ENCODE peak calls at places on chromosomes 11 and 22, in seven cellular contexts. I, T, K, O, P, N and V are unnamed samples.

GRCh38 chr11:74141274-74141695 is 29.5 kb downstream of the C2CD3 start:
- DNase-seq in I (no peak), T (peak), K (peak), O (peak), P (no peak), N (no peak), V (no peak)

GRCh38 chr22:50247748-50248147 is 2.9 kb upstream of the TUBGCP6 start:
- DNase-seq in I (no peak), T (no peak), K (peak), O (peak), P (peak), N (peak), V (peak)

GRCh38 chr11:117822522-117823033 is 2.0 kb downstream of the FXYD2 start:
- DNase-seq in I (no peak), T (no peak), K (no peak), O (no peak), P (no peak), N (no peak), V (no peak)

GRCh38 chr11:109926941-109927340 is 166.3 kb upstream of the ZC3H12C start:
- DNase-seq in I (no peak), T (no peak), K (no peak), O (no peak), P (no peak), N (no peak), V (no peak)

GRCh38 chr22:48901324-48901723 is 926.3 kb downstream of the BRD1 start:
- DNase-seq in I (no peak), T (no peak), K (no peak), O (no peak), P (no peak), N (no peak), V (peak)

GRCh38 chr22:49203863-49204598 is 623.6 kb downstream of the BRD1 start:
- DNase-seq in I (no peak), T (no peak), K (no peak), O (no peak), P (no peak), N (no peak), V (no peak)

GRCh38 chr11:90614318-90614717 is 391.5 kb upstream of the CHORDC1 start:
- DNase-seq in I (no peak), T (no peak), K (no peak), O (no peak), P (no peak), N (no peak), V (no peak)

GRCh38 chr11:128548655-128549255 is 38.6 kb downstream of the ETS1 start:
- DNase-seq in I (no peak), T (no peak), K (no peak), O (peak), P (peak), N (peak), V (peak)

GRCh38 chr11:9922806-9923205 is 258.9 kb downstream of the SWAP70 start:
- DNase-seq in I (no peak), T (no peak), K (no peak), O (no peak), P (peak), N (no peak), V (no peak)

GRCh38 chr11:6599449-6599848 is 4.0 kb downstream of the RRP8 start:
- DNase-seq in I (no peak), T (no peak), K (no peak), O (no peak), P (no peak), N (no peak), V (no peak)

GRCh38 chr22:37749831-37750595 is 53.2 kb downstream of the TRIOBP start:
- DNase-seq in I (no peak), T (no peak), K (peak), O (no peak), P (peak), N (no peak), V (no peak)

GRCh38 chr11:27705873-27706820 is 5.9 kb upstream of the BDNF start:
- DNase-seq in I (no peak), T (peak), K (peak), O (no peak), P (peak), N (no peak), V (peak)

GRCh38 chr11:112961751-112962747 is 829 bp downstream of the NCAM1 start:
- DNase-seq in I (peak), T (no peak), K (no peak), O (peak), P (no peak), N (peak), V (peak)

GRCh38 chr11:3353066-3353465 is 25.9 kb downstream of the ZNF195 start:
- DNase-seq in I (no peak), T (no peak), K (no peak), O (no peak), P (no peak), N (no peak), V (no peak)

GRCh38 chr11:119506436-119506835 is 83.5 kb upstream of the THY1 start:
- DNase-seq in I (no peak), T (no peak), K (no peak), O (no peak), P (no peak), N (peak), V (no peak)

GRCh38 chr11:64757549-64758329 is 2.0 kb downstream of the PYGM start:
- DNase-seq in I (no peak), T (no peak), K (no peak), O (no peak), P (no peak), N (no peak), V (no peak)

GRCh38 chr11:70711911-70712185 is 313.5 kb downstream of the CTTN start:
- DNase-seq in I (no peak), T (no peak), K (no peak), O (no peak), P (no peak), N (no peak), V (no peak)

GRCh38 chr11:8099291-8099899 is 18.4 kb downstream of the TUB start:
- DNase-seq in I (peak), T (peak), K (peak), O (peak), P (peak), N (peak), V (peak)

GRCh38 chr11:126965331-126965730 is 35.2 kb downstream of the KIRREL3 start:
- DNase-seq in I (no peak), T (no peak), K (no peak), O (no peak), P (no peak), N (no peak), V (no peak)

GRCh38 chr22:50728523-50728931 is 9.5 kb upstream of the ACR start:
- DNase-seq in I (no peak), T (no peak), K (no peak), O (no peak), P (no peak), N (no peak), V (no peak)

DNA sequence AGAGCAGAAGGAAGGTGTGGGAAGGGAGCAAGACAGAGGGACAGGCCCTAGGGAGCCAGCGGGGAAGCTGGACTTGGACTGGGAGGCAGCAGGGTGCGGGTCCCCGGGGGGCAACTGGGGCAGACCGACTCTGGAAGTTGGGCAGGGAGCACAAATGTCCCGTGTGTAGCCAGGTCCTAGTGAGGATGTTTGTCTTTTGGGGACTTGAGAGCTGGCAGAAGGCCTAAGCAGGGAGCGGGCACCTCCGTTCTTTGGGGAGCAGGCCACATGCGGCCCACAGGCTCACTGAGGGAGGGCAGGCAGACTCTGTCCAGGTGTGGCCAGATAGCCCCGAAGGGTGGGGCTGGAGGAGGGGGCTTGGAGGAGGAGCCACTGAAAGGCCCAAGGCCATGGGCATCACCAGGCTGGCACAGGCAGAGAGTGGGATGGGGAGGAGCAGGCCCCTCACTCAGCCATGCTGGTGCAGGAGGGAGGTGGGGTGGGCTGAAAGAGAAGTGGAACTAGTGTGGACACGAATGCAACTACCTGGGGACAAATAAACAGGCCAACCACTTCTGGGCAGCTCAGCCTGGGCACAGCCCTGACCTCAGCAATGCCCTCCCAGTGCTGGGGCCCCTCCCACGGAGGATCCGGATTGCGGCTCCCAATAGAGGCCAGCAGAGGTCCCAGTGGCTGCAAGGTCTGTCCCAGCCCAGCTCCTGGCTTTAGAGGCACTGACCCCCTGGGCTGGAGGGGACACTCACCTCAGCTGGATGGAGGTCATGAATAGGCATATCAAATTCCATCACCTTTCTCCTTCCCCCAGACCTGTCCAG is 1.3 kb upstream of the SCARF2 start:
- DNase-seq in I (no peak), T (no peak), K (no peak), O (no peak), P (no peak), N (peak), V (no peak)
- TF ChIP-seq CTCF in I (no peak), T (no peak), K (no peak), O (no peak), P (no peak), N (peak), V (no peak)

GRCh38 chr22:47628477-47629272 is 866.2 kb downstream of the TBC1D22A start:
- DNase-seq in I (no peak), T (no peak), K (no peak), O (no peak), P (no peak), N (no peak), V (no peak)

GRCh38 chr22:47630741-47631534 is 868.5 kb downstream of the TBC1D22A start:
- DNase-seq in I (no peak), T (no peak), K (no peak), O (no peak), P (no peak), N (no peak), V (no peak)

GRCh38 chr22:47627561-47628253 is 865.3 kb downstream of the TBC1D22A start:
- DNase-seq in I (no peak), T (no peak), K (no peak), O (no peak), P (no peak), N (no peak), V (no peak)

GRCh38 chr22:47629791-47630655 is 867.6 kb downstream of the TBC1D22A start:
- DNase-seq in I (no peak), T (no peak), K (no peak), O (no peak), P (no peak), N (no peak), V (no peak)

DNA sequence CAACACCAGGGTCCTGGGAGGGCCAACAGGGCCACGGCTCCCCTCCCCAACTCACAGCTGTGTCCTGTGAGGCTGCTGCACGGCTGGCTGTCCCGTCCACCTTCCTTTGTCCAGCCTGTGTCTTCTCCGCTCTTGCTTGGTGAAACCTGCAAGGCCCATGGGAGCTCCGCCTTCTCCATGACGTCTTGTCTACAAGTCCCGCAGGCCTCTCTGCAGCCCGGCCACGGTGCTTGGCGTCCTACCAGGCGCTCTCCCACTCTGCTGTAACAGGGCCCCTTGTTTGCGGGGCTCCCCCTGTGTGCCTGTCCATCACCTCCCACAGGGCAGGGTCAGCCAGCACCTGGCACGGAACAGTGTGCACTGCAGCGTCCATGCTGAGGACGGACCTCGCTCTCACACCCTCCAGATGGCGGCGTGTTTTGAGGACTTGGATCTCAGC is 866.8 kb downstream of the TBC1D22A start:
- DNase-seq in I (no peak), T (no peak), K (no peak), O (no peak), P (no peak), N (no peak), V (no peak)
- TF ChIP-seq CTCF in I (no peak), T (no peak), K (no peak), O (no peak), P (no peak), N (no peak), V (no peak)

GRCh38 chr11:31640611-31641010 is 131.0 kb downstream of the ELP4 start:
- DNase-seq in I (no peak), T (no peak), K (no peak), O (no peak), P (no peak), N (no peak), V (no peak)
- TF ChIP-seq CTCF in I (no peak), T (no peak), K (no peak), O (no peak), P (no peak), N (no peak), V (no peak)

DNA sequence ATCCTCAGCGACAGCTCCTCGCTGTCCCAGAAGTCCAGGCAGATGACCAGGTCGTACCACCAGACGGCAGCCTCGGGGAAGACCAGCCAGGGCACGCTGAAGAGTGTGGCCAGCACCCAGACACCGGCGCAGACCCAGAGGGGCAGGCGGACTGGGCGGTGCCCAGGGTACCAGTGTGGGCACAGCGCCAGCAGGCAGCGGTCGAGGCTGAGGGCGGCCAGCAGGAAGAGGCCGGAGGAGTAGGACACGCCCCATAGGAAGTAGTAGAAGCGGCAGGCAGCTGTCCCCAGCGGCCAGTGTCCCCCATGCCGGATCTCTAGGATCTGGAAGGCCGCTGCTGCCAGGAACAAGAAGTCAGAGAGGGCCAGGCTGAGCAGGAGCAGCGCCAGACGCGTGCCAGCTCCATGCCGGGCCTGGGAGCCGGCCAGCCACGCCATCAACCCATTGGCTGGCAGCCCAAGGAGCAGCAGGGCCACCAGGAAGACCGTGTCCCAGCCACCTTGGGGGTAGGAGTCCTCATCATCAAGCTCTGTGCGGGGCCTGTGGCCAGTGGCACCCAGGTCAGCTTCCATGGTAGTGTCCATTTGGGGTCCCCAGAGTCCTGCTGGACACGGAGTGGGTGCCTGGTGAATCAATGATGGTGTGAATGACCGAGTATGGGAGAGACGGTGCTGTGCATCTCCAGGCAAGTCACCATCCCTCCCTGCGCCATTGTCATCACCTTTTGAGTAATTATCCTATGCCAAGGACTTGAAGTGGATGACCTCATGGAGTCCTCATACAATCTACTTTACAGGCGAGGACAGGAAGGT is at the start of gene GPR152:
- DNase-seq in I (no peak), T (peak), K (no peak), O (no peak), P (no peak), N (no peak), V (no peak)
- TF ChIP-seq CTCF in I (no peak), T (no peak), K (no peak), O (no peak), P (no peak), N (no peak), V (no peak)

DNA sequence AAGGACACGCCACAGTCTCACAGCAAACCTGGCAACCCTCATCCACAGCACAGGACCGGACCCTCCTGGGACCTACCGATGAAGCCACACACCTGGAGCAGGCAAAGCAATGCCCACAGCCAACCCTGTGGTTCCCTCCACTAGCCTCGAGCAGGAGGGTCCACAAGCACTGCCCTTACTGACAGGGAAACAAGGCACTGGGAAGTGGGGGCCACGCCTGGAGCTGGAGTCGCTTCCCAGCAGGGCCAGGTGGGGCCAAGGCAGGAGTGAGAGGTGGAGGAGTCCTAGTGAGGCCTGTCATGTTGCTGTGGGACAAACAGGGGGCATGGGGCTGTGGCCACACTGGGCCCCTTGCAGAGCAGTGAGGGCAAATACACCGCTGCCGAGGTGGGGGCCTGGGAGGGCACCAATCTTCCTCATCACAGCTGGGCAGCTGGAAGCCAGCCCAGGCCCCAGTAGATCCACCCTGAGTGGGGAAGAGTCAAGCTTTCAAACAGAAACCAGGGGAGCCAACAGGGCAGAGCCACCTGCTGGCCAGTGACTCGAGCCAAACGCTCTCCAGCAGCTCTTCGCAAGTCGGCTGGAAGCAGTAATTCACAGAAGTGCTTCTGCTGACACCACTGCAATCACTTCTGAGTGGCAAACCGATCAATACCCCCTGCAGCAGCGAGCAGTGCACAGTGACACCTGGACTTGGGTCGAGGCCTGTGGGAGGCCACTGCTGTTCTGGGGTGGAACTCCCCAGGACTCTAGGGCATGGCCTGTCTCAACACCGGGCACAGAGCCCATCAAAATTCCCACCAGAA is 13.7 kb downstream of the SULT4A1 start:
- DNase-seq in I (no peak), T (no peak), K (peak), O (no peak), P (peak), N (peak), V (no peak)
- TF ChIP-seq CTCF in I (no peak), T (peak), K (peak), O (no peak), P (peak), N (peak), V (no peak)

DNA sequence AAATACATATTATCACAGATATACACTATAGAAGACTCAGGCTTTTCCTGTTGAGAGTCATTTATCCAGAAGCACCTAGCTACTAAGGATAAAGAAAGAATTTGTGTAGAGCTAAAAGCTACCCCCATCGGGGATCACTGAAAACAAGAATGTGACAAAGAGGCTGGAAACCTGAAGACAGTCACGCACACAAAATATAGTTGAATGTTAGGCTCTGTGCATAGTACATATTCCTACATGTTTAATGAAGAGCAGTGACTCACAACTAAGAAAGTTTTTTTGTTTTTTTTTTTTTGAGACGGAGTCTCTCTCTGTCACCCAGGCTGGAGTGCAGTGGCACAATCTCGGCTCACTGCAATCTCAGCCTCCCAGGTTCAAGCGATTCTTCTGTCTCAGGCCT is 8.4 kb downstream of the OR10V1 start:
- DNase-seq in I (no peak), T (no peak), K (no peak), O (no peak), P (no peak), N (no peak), V (no peak)
- TF ChIP-seq CTCF in I (no peak), T (no peak), K (no peak), O (no peak), P (no peak), N (no peak), V (no peak)

GRCh38 chr11:67664213-67664585 is 10.2 kb downstream of the ALDH3B2 start:
- DNase-seq in I (no peak), T (no peak), K (no peak), O (no peak), P (no peak), N (no peak), V (no peak)

GRCh38 chr11:67664696-67665536 is 9.5 kb downstream of the ALDH3B2 start:
- DNase-seq in I (no peak), T (no peak), K (no peak), O (no peak), P (no peak), N (no peak), V (peak)

GRCh38 chr11:67666303-67666645 is 8.1 kb downstream of the ALDH3B2 start:
- DNase-seq in I (no peak), T (no peak), K (no peak), O (no peak), P (no peak), N (no peak), V (no peak)

GRCh38 chr11:67666676-67667489 is 7.5 kb downstream of the ALDH3B2 start:
- DNase-seq in I (no peak), T (no peak), K (no peak), O (no peak), P (no peak), N (no peak), V (peak)

GRCh38 chr11:67665537-67666302 is 8.7 kb downstream of the ALDH3B2 start:
- DNase-seq in I (no peak), T (peak), K (peak), O (peak), P (no peak), N (no peak), V (peak)
- TF ChIP-seq CTCF in I (no peak), T (peak), K (peak), O (no peak), P (no peak), N (peak), V (no peak)